ENCODE peak calls at places on chromosomes 4 and X, in ten cellular contexts. U is head of caudate nucleus; P is activated naive CD8-positive, alpha-beta T cell treated with anti-CD3 and anti-CD28 coated beads, Interleukin-2, amount 10 ng/mL, durations not matched to agents 7 days and 5 days; V is HTR-8/SVneo; H is fibroblast of mammary gland; Q is epithelial cell of proximal tubule; O is cardiac fibroblast; I is activated CD4-positive, alpha-beta T cell treated with anti-CD3 and anti-CD28 coated beads, Interleukin-2, amount 50 U/mL, for 48 hours; E is tibial artery; C is HS-27A. X is an unnamed sample.

GRCh38 chr4:31045724-31046318 is 325.7 kb downstream of the PCDH7 start:
- DNase-seq in H (peak), E (no peak), U (no peak), O (peak), V (no peak), C (no peak), P (no peak), I (no peak), Q (no peak), X (no peak)

GRCh38 chr4:22593933-22594332 is 78.1 kb upstream of the ADGRA3 start:
- DNase-seq in U (no peak), Q (no peak), I (no peak), P (no peak), V (no peak), H (peak), O (no peak), E (no peak), C (no peak), X (no peak)

GRCh38 chr4:138275946-138276621 is 33.9 kb upstream of the SLC7A11 start:
- DNase-seq in I (no peak), Q (peak), P (no peak), E (no peak), V (peak), H (peak), O (peak), C (peak), U (no peak), X (peak)

GRCh38 chr4:172791841-172792240 is 376.8 kb upstream of the GALNT7 start:
- DNase-seq in Q (no peak), P (no peak), H (no peak), U (no peak), V (no peak), O (no peak), E (no peak), I (no peak), C (no peak), X (no peak)

GRCh38 chr4:87123241-87123640 is 97.2 kb downstream of the KLHL8 start:
- DNase-seq in E (no peak), Q (no peak), H (no peak), C (no peak), P (no peak), V (no peak), U (no peak), I (no peak), O (no peak), X (no peak)

GRCh38 chr4:2785613-2786012 is 7.3 kb upstream of the SH3BP2 start:
- DNase-seq in U (no peak), E (peak), I (no peak), V (no peak), Q (no peak), H (no peak), O (no peak), P (no peak), C (no peak), X (no peak)

GRCh38 chr4:158788608-158789007 is 19.8 kb downstream of the FNIP2 start:
- DNase-seq in O (no peak), Q (no peak), I (no peak), P (no peak), V (no peak), E (no peak), U (no peak), C (no peak), H (peak), X (no peak)

GRCh38 chrX:8314881-8315280 is 143.8 kb upstream of the VCX2 start:
- DNase-seq in Q (no peak), P (no peak), O (no peak), H (no peak), V (no peak), I (no peak), C (no peak), U (no peak), E (no peak), X (no peak)

GRCh38 chr4:101806914-101807313 is 16.4 kb downstream of the BANK1 start:
- DNase-seq in H (peak), V (no peak), U (no peak), E (no peak), P (no peak), C (no peak), I (no peak), Q (peak), O (peak), X (peak)

GRCh38 chr4:3226467-3226866 is 22.5 kb upstream of the MSANTD1 start:
- DNase-seq in O (no peak), I (no peak), H (no peak), U (no peak), E (no peak), Q (no peak), C (no peak), P (no peak), V (no peak), X (no peak)

GRCh38 chr4:5114911-5115310 is 63.6 kb downstream of the STK32B start:
- DNase-seq in H (no peak), C (peak), P (no peak), Q (no peak), O (no peak), U (no peak), E (no peak), V (no peak), I (no peak), X (no peak)

GRCh38 chrX:73877687-73878086 is 314.7 kb downstream of the CHIC1 start:
- DNase-seq in P (no peak), O (no peak), H (no peak), I (no peak), V (no peak), C (no peak), U (no peak), E (no peak), Q (no peak), X (peak)

GRCh38 chr4:82865592-82865991 is 25.4 kb downstream of the SEC31A start:
- DNase-seq in C (peak), E (no peak), P (no peak), V (peak), H (peak), Q (peak), U (no peak), I (no peak), O (peak), X (peak)

GRCh38 chr4:88335092-88335665 is 43.5 kb upstream of the HERC6 start:
- DNase-seq in C (no peak), O (peak), H (peak), I (no peak), V (no peak), Q (no peak), E (no peak), P (no peak), U (no peak), X (no peak)

GRCh38 chrX:76279007-76279406 is 106.1 kb downstream of the PBDC1 start:
- DNase-seq in H (peak), I (peak), U (no peak), E (peak), P (no peak), Q (peak), V (peak), C (no peak), O (peak), X (peak)

GRCh38 chr4:168812806-168813205 is 197.2 kb downstream of the CBR4 start:
- DNase-seq in Q (no peak), P (no peak), U (no peak), H (no peak), E (no peak), I (no peak), O (no peak), V (no peak), C (no peak), X (no peak)

GRCh38 chrX:12971282-12972003 is 3.5 kb upstream of the TMSB4X start:
- DNase-seq in V (no peak), H (no peak), P (peak), O (no peak), I (peak), C (no peak), E (peak), U (no peak), Q (no peak), X (no peak)

GRCh38 chr4:48602222-48602621 is 112.2 kb downstream of the ZAR1 start:
- DNase-seq in E (no peak), V (peak), U (no peak), C (peak), Q (no peak), I (no peak), O (no peak), P (no peak), H (peak), X (peak)

GRCh38 chr4:54378461-54378860 is 149.4 kb downstream of the PDGFRA start:
- DNase-seq in E (no peak), C (peak), V (no peak), Q (no peak), U (no peak), P (no peak), H (peak), O (no peak), I (no peak), X (no peak)

GRCh38 chr4:168162604-168163003 is 70.3 kb downstream of the ANXA10 start:
- DNase-seq in V (no peak), P (no peak), U (no peak), H (peak), Q (no peak), I (no peak), E (no peak), O (peak), C (no peak), X (no peak)

GRCh38 chr4:15037923-15038541 is 35.8 kb downstream of the CPEB2 start:
- DNase-seq in E (no peak), P (no peak), Q (no peak), O (peak), I (no peak), H (no peak), C (no peak), V (no peak), U (no peak), X (no peak)

GRCh38 chr4:37889849-37890500 is 909 bp upstream of the TBC1D1 start:
- DNase-seq in P (no peak), E (peak), C (no peak), I (no peak), Q (no peak), H (peak), V (no peak), O (no peak), U (peak), X (no peak)

GRCh38 chr4:104063341-104063740 is 343.6 kb upstream of the TACR3 start:
- DNase-seq in V (no peak), U (no peak), P (no peak), O (no peak), I (no peak), E (no peak), H (no peak), C (no peak), Q (no peak), X (no peak)

GRCh38 chrX:48703642-48704481 is 7.3 kb downstream of the SUV39H1 start:
- DNase-seq in I (no peak), O (peak), H (peak), P (no peak), V (peak), U (no peak), Q (no peak), E (no peak), C (no peak), X (peak)

GRCh38 chrX:65706041-65706828 is 38.8 kb downstream of the MSN start:
- DNase-seq in I (peak), E (peak), P (no peak), H (peak), Q (peak), O (peak), U (no peak), V (peak), C (peak), X (no peak)

GRCh38 chr4:184237612-184238011 is 19.9 kb upstream of the ENPP6 start:
- DNase-seq in H (peak), P (no peak), U (no peak), V (no peak), O (no peak), C (no peak), E (no peak), Q (no peak), I (peak), X (no peak)

GRCh38 chrX:40283981-40284380 is 186.2 kb upstream of the BCOR start:
- DNase-seq in C (no peak), V (no peak), I (no peak), E (no peak), Q (no peak), H (no peak), P (no peak), U (no peak), O (no peak), X (no peak)

GRCh38 chr4:129092636-129093172 is 635 bp downstream of the SCLT1 start:
- DNase-seq in E (no peak), Q (no peak), V (no peak), P (no peak), C (no peak), U (no peak), H (peak), I (no peak), O (peak), X (no peak)

GRCh38 chrX:44748014-44748413 is 95.8 kb upstream of the DUSP21 start:
- DNase-seq in E (no peak), P (no peak), O (peak), Q (peak), V (peak), C (no peak), U (no peak), I (no peak), H (peak), X (peak)

GRCh38 chr4:111268769-111269414 is 646.0 kb upstream of the PITX2 start:
- DNase-seq in C (peak), V (peak), I (no peak), E (no peak), P (no peak), U (no peak), H (peak), Q (no peak), O (peak), X (no peak)

GRCh38 chr4:71389149-71389840 is 50.5 kb downstream of the SLC4A4 start:
- DNase-seq in V (no peak), I (no peak), P (no peak), O (peak), E (no peak), Q (no peak), U (no peak), H (no peak), C (peak), X (no peak)

GRCh38 chr4:88284378-88285234 is at the start of gene PPM1K:
- DNase-seq in E (peak), Q (peak), H (peak), P (peak), C (peak), V (peak), O (peak), I (peak), U (peak), X (peak)

GRCh38 chr4:10733016-10733415 is 48.4 kb upstream of the CLNK start:
- DNase-seq in U (no peak), V (no peak), Q (no peak), H (no peak), E (no peak), I (no peak), C (no peak), P (no peak), O (no peak), X (no peak)

GRCh38 chrX:104668550-104668949 is 102.6 kb downstream of the IL1RAPL2 start:
- DNase-seq in H (peak), C (no peak), Q (no peak), V (no peak), U (no peak), P (no peak), I (no peak), O (peak), E (no peak), X (no peak)

GRCh38 chr4:71188197-71188625 is 150.6 kb upstream of the SLC4A4 start:
- DNase-seq in P (no peak), C (no peak), U (no peak), E (no peak), Q (no peak), I (no peak), H (no peak), O (peak), V (no peak), X (no peak)

GRCh38 chrX:100447563-100448397 is 37.7 kb upstream of the PCDH19 start:
- DNase-seq in O (peak), E (peak), I (peak), P (no peak), U (peak), H (peak), V (peak), Q (no peak), C (no peak), X (no peak)

GRCh38 chr4:46329118-46329976 is 60.6 kb downstream of the GABRA2 start:
- DNase-seq in I (no peak), H (peak), P (no peak), E (no peak), U (no peak), Q (no peak), V (peak), C (no peak), O (peak), X (peak)

GRCh38 chr4:137310156-137310555 is 222.1 kb downstream of the PCDH18 start:
- DNase-seq in E (no peak), I (no peak), V (no peak), C (peak), O (peak), H (peak), P (no peak), U (no peak), Q (no peak), X (no peak)

X was measured in kidney epithelial cell.